ENCODE peak calls at places on chromosomes 16 and 17, in five cellular contexts. One of them, this sample, is unnamed.

GRCh38 chr16:85166699-85167588 is 54.7 kb upstream of the CIBAR2 start:
- DNase-seq in breast epithelium: no peak
- DNase-seq in adrenal gland: no peak
- DNase-seq in CD4-positive, alpha-beta T cell: no peak
- DNase-seq in fibroblast of the aortic adventitia: no peak
- DNase-seq in this sample: no peak

GRCh38 chr16:58515871-58516767 is 802 bp downstream of the SETD6 start:
- DNase-seq in breast epithelium: no peak
- DNase-seq in fibroblast of the aortic adventitia: no peak
- DNase-seq in adrenal gland: peak
- DNase-seq in CD4-positive, alpha-beta T cell: peak
- DNase-seq in this sample: no peak

GRCh38 chr17:78818932-78819331 is 21.7 kb downstream of the USP36 start:
- DNase-seq in fibroblast of the aortic adventitia: no peak
- DNase-seq in adrenal gland: no peak
- DNase-seq in CD4-positive, alpha-beta T cell: peak
- DNase-seq in breast epithelium: no peak
- DNase-seq in this sample: no peak

GRCh38 chr16:27246439-27246838 is 22.1 kb downstream of the NSMCE1 start:
- DNase-seq in CD4-positive, alpha-beta T cell: no peak
- DNase-seq in breast epithelium: peak
- DNase-seq in fibroblast of the aortic adventitia: no peak
- DNase-seq in adrenal gland: no peak
- DNase-seq in this sample: peak

GRCh38 chr17:5291683-5292082 is 9.6 kb downstream of the RABEP1 start:
- DNase-seq in adrenal gland: no peak
- DNase-seq in breast epithelium: no peak
- DNase-seq in CD4-positive, alpha-beta T cell: no peak
- DNase-seq in fibroblast of the aortic adventitia: no peak
- DNase-seq in this sample: no peak

GRCh38 chr17:42969006-42969581 is 4.8 kb upstream of the AARSD1 start:
- DNase-seq in breast epithelium: no peak
- DNase-seq in CD4-positive, alpha-beta T cell: no peak
- DNase-seq in fibroblast of the aortic adventitia: peak
- DNase-seq in adrenal gland: no peak
- DNase-seq in this sample: no peak

GRCh38 chr16:74759564-74759963 is 15.1 kb downstream of the FA2H start:
- DNase-seq in fibroblast of the aortic adventitia: no peak
- DNase-seq in breast epithelium: no peak
- DNase-seq in adrenal gland: no peak
- DNase-seq in CD4-positive, alpha-beta T cell: no peak
- DNase-seq in this sample: no peak

GRCh38 chr17:5509482-5509881 is 23.1 kb downstream of the MIS12 start:
- DNase-seq in adrenal gland: no peak
- DNase-seq in breast epithelium: no peak
- DNase-seq in CD4-positive, alpha-beta T cell: no peak
- DNase-seq in fibroblast of the aortic adventitia: peak
- DNase-seq in this sample: no peak

DNA sequence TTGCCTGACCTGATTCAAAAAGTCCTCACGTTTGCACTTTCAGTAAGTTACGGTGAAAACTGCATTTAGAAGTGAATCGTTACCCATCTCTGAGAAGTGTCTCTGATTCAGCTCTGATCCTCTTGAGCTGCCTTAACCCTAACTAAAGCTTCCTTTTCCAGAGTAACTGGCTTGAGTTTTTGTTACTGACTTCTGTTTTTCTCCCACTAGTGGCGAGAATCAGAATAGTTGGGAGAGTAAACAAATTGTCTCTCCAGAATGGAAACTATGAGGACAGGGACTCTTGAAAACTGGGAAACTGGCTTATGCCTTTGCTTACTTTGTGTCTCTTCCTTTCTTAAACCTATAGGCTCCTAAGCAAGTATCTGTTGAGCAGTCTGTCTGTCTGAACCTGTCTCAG is 31.3 kb upstream of the KPNB1 start:
- DNase-seq in breast epithelium: no peak
- DNase-seq in CD4-positive, alpha-beta T cell: no peak
- DNase-seq in fibroblast of the aortic adventitia: no peak
- DNase-seq in adrenal gland: no peak
- DNase-seq in this sample: no peak
- TF ChIP-seq CTCF in breast epithelium: no peak
- TF ChIP-seq CTCF in CD4-positive, alpha-beta T cell: no peak
- TF ChIP-seq CTCF in fibroblast of the aortic adventitia: peak
- TF ChIP-seq CTCF in adrenal gland: peak
- TF ChIP-seq CTCF in this sample: no peak

GRCh38 chr17:14736631-14737030 is 435.8 kb downstream of the HS3ST3B1 start:
- DNase-seq in breast epithelium: no peak
- DNase-seq in CD4-positive, alpha-beta T cell: no peak
- DNase-seq in fibroblast of the aortic adventitia: no peak
- DNase-seq in adrenal gland: no peak
- DNase-seq in this sample: no peak

GRCh38 chr17:14739656-14740431 is 439.0 kb downstream of the HS3ST3B1 start:
- DNase-seq in adrenal gland: no peak
- DNase-seq in breast epithelium: no peak
- DNase-seq in CD4-positive, alpha-beta T cell: no peak
- DNase-seq in fibroblast of the aortic adventitia: no peak
- DNase-seq in this sample: no peak

GRCh38 chr17:14738652-14738988 is 437.7 kb downstream of the HS3ST3B1 start:
- DNase-seq in breast epithelium: no peak
- DNase-seq in adrenal gland: no peak
- DNase-seq in CD4-positive, alpha-beta T cell: no peak
- DNase-seq in fibroblast of the aortic adventitia: no peak
- DNase-seq in this sample: no peak

GRCh38 chr17:14741516-14741915 is 440.6 kb downstream of the HS3ST3B1 start:
- DNase-seq in adrenal gland: no peak
- DNase-seq in fibroblast of the aortic adventitia: peak
- DNase-seq in breast epithelium: no peak
- DNase-seq in CD4-positive, alpha-beta T cell: no peak
- DNase-seq in this sample: no peak

DNA sequence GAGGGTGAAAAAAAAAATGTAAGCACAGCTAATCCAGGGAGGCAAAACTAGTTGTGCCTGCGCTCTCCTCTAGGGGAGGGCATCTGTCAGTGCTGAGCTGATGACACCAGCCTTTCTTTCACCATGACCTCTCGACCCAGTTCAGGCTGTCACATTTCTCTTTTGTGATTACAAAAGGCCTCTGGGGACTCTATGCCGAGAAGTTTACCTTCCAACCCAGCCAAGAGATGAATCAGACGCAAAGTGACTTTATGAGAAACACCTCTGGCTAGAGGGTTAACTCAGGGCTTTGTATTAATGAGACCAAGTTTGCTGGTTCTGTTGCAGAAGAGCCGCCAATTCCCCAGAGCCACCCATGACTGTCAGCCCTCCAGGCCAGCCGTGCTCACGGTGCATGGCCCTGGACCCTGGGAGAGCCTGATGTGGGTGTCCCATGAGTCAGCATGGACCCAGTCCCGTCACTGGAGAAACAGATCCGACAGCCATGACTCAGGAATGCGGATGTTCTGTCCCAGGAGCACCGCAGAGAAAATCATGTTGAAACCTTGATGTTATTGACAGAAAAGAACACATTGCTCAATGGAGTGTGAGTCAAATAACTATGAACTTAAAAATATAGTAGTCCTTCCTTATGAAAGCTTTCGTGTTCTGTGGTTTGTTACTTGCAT is 437.2 kb downstream of the HS3ST3B1 start:
- DNase-seq in adrenal gland: peak
- DNase-seq in CD4-positive, alpha-beta T cell: no peak
- DNase-seq in breast epithelium: peak
- DNase-seq in fibroblast of the aortic adventitia: peak
- DNase-seq in this sample: peak
- TF ChIP-seq CTCF in adrenal gland: peak
- TF ChIP-seq CTCF in CD4-positive, alpha-beta T cell: no peak
- TF ChIP-seq CTCF in breast epithelium: peak
- TF ChIP-seq CTCF in fibroblast of the aortic adventitia: peak
- TF ChIP-seq CTCF in this sample: no peak

DNA sequence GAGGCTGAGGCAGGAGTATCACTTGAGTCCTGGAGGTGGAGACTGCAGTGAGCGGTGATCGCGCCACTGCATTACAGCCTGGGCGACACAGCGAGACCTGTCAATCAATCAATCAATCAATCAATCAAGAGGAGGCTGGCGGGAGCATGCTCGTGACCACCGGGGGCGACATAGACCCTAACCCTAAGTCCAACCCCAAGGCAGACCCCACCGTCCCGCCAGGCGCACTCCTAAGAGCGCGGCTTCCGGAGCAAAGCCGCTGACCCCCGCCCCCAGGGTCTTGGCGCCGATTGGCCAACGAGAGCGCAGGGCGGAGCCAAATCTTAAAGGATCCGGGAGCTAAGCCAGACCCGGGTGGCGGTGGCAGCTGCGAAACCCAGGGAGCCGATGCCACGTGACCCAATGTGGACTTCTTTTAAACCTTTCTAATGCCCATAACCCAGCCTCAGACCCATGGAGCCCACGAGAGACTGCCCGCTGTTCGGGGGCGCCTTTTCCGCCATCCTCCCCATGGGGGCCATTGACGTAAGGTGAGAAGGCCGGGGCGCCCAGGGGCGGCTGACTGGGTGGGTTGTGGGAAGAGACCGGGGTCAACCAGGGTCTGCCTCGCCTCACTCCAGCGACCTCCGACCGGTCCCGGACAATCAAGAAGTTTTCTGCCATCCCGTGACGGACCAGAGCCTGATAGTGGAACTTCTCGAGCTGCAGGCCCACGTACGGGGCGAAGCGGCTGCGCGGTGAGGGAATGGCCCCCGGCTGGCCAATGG is at the start of gene RANGRF:
- DNase-seq in CD4-positive, alpha-beta T cell: peak
- DNase-seq in fibroblast of the aortic adventitia: peak
- DNase-seq in breast epithelium: peak
- DNase-seq in adrenal gland: peak
- DNase-seq in this sample: peak
- TF ChIP-seq CTCF in CD4-positive, alpha-beta T cell: no peak
- TF ChIP-seq CTCF in fibroblast of the aortic adventitia: no peak
- TF ChIP-seq CTCF in breast epithelium: no peak
- TF ChIP-seq CTCF in adrenal gland: peak
- TF ChIP-seq CTCF in this sample: no peak

GRCh38 chr16:3215601-3216262 is 19.2 kb downstream of the ZNF200 start:
- DNase-seq in adrenal gland: no peak
- DNase-seq in breast epithelium: no peak
- DNase-seq in CD4-positive, alpha-beta T cell: peak
- DNase-seq in fibroblast of the aortic adventitia: no peak
- DNase-seq in this sample: no peak

GRCh38 chr16:3214904-3215600 is 19.9 kb downstream of the ZNF200 start:
- DNase-seq in fibroblast of the aortic adventitia: no peak
- DNase-seq in adrenal gland: no peak
- DNase-seq in CD4-positive, alpha-beta T cell: no peak
- DNase-seq in breast epithelium: no peak
- DNase-seq in this sample: peak

GRCh38 chr16:3212567-3212966 is 22.4 kb downstream of the ZNF200 start:
- DNase-seq in fibroblast of the aortic adventitia: no peak
- DNase-seq in breast epithelium: no peak
- DNase-seq in adrenal gland: no peak
- DNase-seq in CD4-positive, alpha-beta T cell: no peak
- DNase-seq in this sample: no peak

GRCh38 chr16:3216263-3216640 is 18.7 kb downstream of the ZNF200 start:
- DNase-seq in CD4-positive, alpha-beta T cell: no peak
- DNase-seq in breast epithelium: no peak
- DNase-seq in adrenal gland: no peak
- DNase-seq in fibroblast of the aortic adventitia: no peak
- DNase-seq in this sample: peak

GRCh38 chr16:3212006-3212405 is 23.0 kb downstream of the ZNF200 start:
- DNase-seq in adrenal gland: no peak
- DNase-seq in CD4-positive, alpha-beta T cell: no peak
- DNase-seq in breast epithelium: no peak
- DNase-seq in fibroblast of the aortic adventitia: no peak
- DNase-seq in this sample: no peak
- TF ChIP-seq CTCF in adrenal gland: no peak
- TF ChIP-seq CTCF in CD4-positive, alpha-beta T cell: no peak
- TF ChIP-seq CTCF in breast epithelium: no peak
- TF ChIP-seq CTCF in fibroblast of the aortic adventitia: no peak
- TF ChIP-seq CTCF in this sample: no peak

GRCh38 chr16:68355447-68356248 is 44.8 kb downstream of the PRMT7 start:
- DNase-seq in adrenal gland: no peak
- DNase-seq in fibroblast of the aortic adventitia: no peak
- DNase-seq in breast epithelium: no peak
- DNase-seq in CD4-positive, alpha-beta T cell: no peak
- DNase-seq in this sample: no peak
- TF ChIP-seq CTCF in adrenal gland: no peak
- TF ChIP-seq CTCF in fibroblast of the aortic adventitia: no peak
- TF ChIP-seq CTCF in breast epithelium: no peak
- TF ChIP-seq CTCF in CD4-positive, alpha-beta T cell: no peak
- TF ChIP-seq CTCF in this sample: no peak

GRCh38 chr16:30924086-30924714 is 828 bp downstream of the FBXL19 start:
- DNase-seq in fibroblast of the aortic adventitia: no peak
- DNase-seq in CD4-positive, alpha-beta T cell: no peak
- DNase-seq in adrenal gland: no peak
- DNase-seq in breast epithelium: no peak
- DNase-seq in this sample: no peak
- TF ChIP-seq CTCF in fibroblast of the aortic adventitia: no peak
- TF ChIP-seq CTCF in CD4-positive, alpha-beta T cell: no peak
- TF ChIP-seq CTCF in adrenal gland: no peak
- TF ChIP-seq CTCF in breast epithelium: no peak
- TF ChIP-seq CTCF in this sample: no peak

This sample was measured in lower leg skin.